ENCODE peak calls at places on chromosomes 11 and 22, in seven cellular contexts. W, H, Z, M, Y, I and C are unnamed samples.

GRCh38 chr22:39344046-39344390 is 5.8 kb upstream of the SYNGR1 start:
- DNase-seq in W (no peak), H (no peak), Z (no peak), M (no peak), Y (no peak), I (no peak), C (no peak)

GRCh38 chr22:17913705-17914282 is 110.6 kb downstream of the MICAL3 start:
- DNase-seq in W (no peak), H (no peak), Z (no peak), M (no peak), Y (no peak), I (no peak), C (no peak)

GRCh38 chr11:126138636-126139540 is 72.6 kb downstream of the RPUSD4 start:
- DNase-seq in W (no peak), H (no peak), Z (no peak), M (no peak), Y (no peak), I (no peak), C (no peak)

GRCh38 chr11:23263466-23263865 is 403.2 kb upstream of the CCDC179 start:
- DNase-seq in W (no peak), H (no peak), Z (no peak), M (no peak), Y (no peak), I (no peak), C (no peak)

GRCh38 chr22:17596226-17596625 is 32.3 kb downstream of the ATP6V1E1 start:
- DNase-seq in W (no peak), H (no peak), Z (no peak), M (no peak), Y (no peak), I (no peak), C (no peak)

GRCh38 chr11:128667873-128668272 is 26.0 kb upstream of the FLI1 start:
- DNase-seq in W (no peak), H (no peak), Z (no peak), M (no peak), Y (no peak), I (no peak), C (no peak)

GRCh38 chr11:96257972-96258951 is 84.7 kb downstream of the MAML2 start:
- DNase-seq in W (no peak), H (no peak), Z (peak), M (peak), Y (no peak), I (no peak), C (no peak)

GRCh38 chr11:1270476-1270875 is 39.0 kb downstream of the TOLLIP start:
- DNase-seq in W (no peak), H (no peak), Z (no peak), M (no peak), Y (no peak), I (no peak), C (no peak)

GRCh38 chr22:17829691-17830040 is 55.4 kb upstream of the BID start:
- DNase-seq in W (no peak), H (no peak), Z (no peak), M (no peak), Y (no peak), I (no peak), C (no peak)

GRCh38 chr11:40293655-40294342 is 1165.7 kb downstream of the LRRC4C start:
- DNase-seq in W (peak), H (peak), Z (peak), M (peak), Y (peak), I (peak), C (peak)

GRCh38 chr11:125995313-125995712 is 49.5 kb downstream of the VSIG10L2 start:
- DNase-seq in W (peak), H (no peak), Z (no peak), M (no peak), Y (peak), I (no peak), C (no peak)

GRCh38 chr11:17458268-17458667 is 18.4 kb downstream of the ABCC8 start:
- DNase-seq in W (no peak), H (no peak), Z (no peak), M (no peak), Y (no peak), I (no peak), C (no peak)

GRCh38 chr22:19942886-19943664 is 1.5 kb upstream of the TXNRD2 start:
- DNase-seq in W (no peak), H (peak), Z (peak), M (peak), Y (no peak), I (no peak), C (peak)

GRCh38 chr11:75475767-75476650 is 43.0 kb upstream of the KLHL35 start:
- DNase-seq in W (peak), H (peak), Z (peak), M (peak), Y (peak), I (peak), C (no peak)

GRCh38 chr22:44646141-44646540 is 55.9 kb upstream of the PRR5 start:
- DNase-seq in W (no peak), H (no peak), Z (no peak), M (no peak), Y (no peak), I (no peak), C (no peak)

GRCh38 chr22:45226681-45227186 is 14.0 kb downstream of the KIAA0930 start:
- DNase-seq in W (no peak), H (no peak), Z (peak), M (peak), Y (no peak), I (no peak), C (no peak)

GRCh38 chr11:66626926-66627325 is 10.5 kb downstream of the RBM14 start:
- DNase-seq in W (no peak), H (no peak), Z (no peak), M (peak), Y (no peak), I (no peak), C (no peak)

GRCh38 chr11:2122907-2123627 is 16.1 kb downstream of the IGF2 start:
- DNase-seq in W (no peak), H (no peak), Z (peak), M (no peak), Y (no peak), I (no peak), C (no peak)

GRCh38 chr11:17410606-17411379 is 22.3 kb upstream of the KCNJ11 start:
- DNase-seq in W (no peak), H (peak), Z (no peak), M (no peak), Y (no peak), I (peak), C (no peak)

GRCh38 chr11:66907751-66908173 is 50.4 kb downstream of the PC start:
- DNase-seq in W (no peak), H (no peak), Z (no peak), M (no peak), Y (no peak), I (no peak), C (no peak)

GRCh38 chr11:134640536-134640935 is 228.5 kb upstream of the B3GAT1 start:
- DNase-seq in W (peak), H (no peak), Z (no peak), M (no peak), Y (no peak), I (no peak), C (no peak)

GRCh38 chr11:102776454-102776853 is 4.0 kb downstream of the MMP10 start:
- DNase-seq in W (no peak), H (no peak), Z (no peak), M (no peak), Y (no peak), I (no peak), C (no peak)

GRCh38 chr11:93329936-93330445 is 551 bp upstream of the DEUP1 start:
- DNase-seq in W (no peak), H (peak), Z (no peak), M (no peak), Y (no peak), I (peak), C (no peak)

GRCh38 chr22:46575915-46576555 is 38.6 kb upstream of the CELSR1 start:
- DNase-seq in W (no peak), H (no peak), Z (no peak), M (no peak), Y (no peak), I (peak), C (no peak)

GRCh38 chr11:134537941-134538340 is 125.9 kb upstream of the B3GAT1 start:
- DNase-seq in W (no peak), H (no peak), Z (no peak), M (no peak), Y (no peak), I (no peak), C (no peak)

GRCh38 chr11:111422494-111423249 is 43.6 kb upstream of the POU2AF1 start:
- DNase-seq in W (peak), H (peak), Z (peak), M (no peak), Y (peak), I (peak), C (no peak)

GRCh38 chr11:122778148-122778547 is 60.2 kb upstream of the CRTAM start:
- DNase-seq in W (no peak), H (no peak), Z (peak), M (no peak), Y (no peak), I (no peak), C (peak)

GRCh38 chr22:44459041-44459440 is 39.0 kb downstream of the RTL6 start:
- DNase-seq in W (peak), H (no peak), Z (no peak), M (no peak), Y (no peak), I (peak), C (no peak)

GRCh38 chr22:50702261-50702671 is 29.6 kb downstream of the SHANK3 start:
- DNase-seq in W (no peak), H (no peak), Z (no peak), M (no peak), Y (no peak), I (no peak), C (no peak)

GRCh38 chr11:118641463-118642019 is 34.1 kb downstream of the PHLDB1 start:
- DNase-seq in W (no peak), H (peak), Z (no peak), M (no peak), Y (no peak), I (peak), C (no peak)

GRCh38 chr11:35404397-35404775 is 15.0 kb downstream of the SLC1A2 start:
- DNase-seq in W (no peak), H (peak), Z (peak), M (peak), Y (no peak), I (peak), C (peak)

GRCh38 chr11:127042445-127042844 is 41.9 kb upstream of the KIRREL3 start:
- DNase-seq in W (no peak), H (no peak), Z (no peak), M (no peak), Y (no peak), I (no peak), C (peak)

GRCh38 chr11:126561327-126561893 is 205.9 kb downstream of the ST3GAL4 start:
- DNase-seq in W (peak), H (peak), Z (peak), M (peak), Y (no peak), I (peak), C (no peak)

GRCh38 chr11:59417023-59417422 is 9.2 kb downstream of the OR5A2 start:
- DNase-seq in W (no peak), H (no peak), Z (no peak), M (peak), Y (no peak), I (no peak), C (no peak)

GRCh38 chr22:26239561-26239960 is 70.3 kb downstream of the SEZ6L start:
- DNase-seq in W (no peak), H (no peak), Z (peak), M (no peak), Y (no peak), I (no peak), C (no peak)

GRCh38 chr11:131859811-131860210 is 489.4 kb downstream of the NTM start:
- DNase-seq in W (no peak), H (no peak), Z (peak), M (no peak), Y (no peak), I (no peak), C (no peak)

GRCh38 chr11:87878373-87878779 is 296.9 kb downstream of the RAB38 start:
- DNase-seq in W (no peak), H (peak), Z (no peak), M (no peak), Y (no peak), I (peak), C (no peak)